ENCODE peak calls at places on chromosomes 12 and 14, in six cellular contexts. P is PC-3, E is HCT116, B is neural progenitor cell, L is SK-N-SH, A is MM.1S. C is an unnamed sample.

GRCh38 chr14:60904381-60904780 is 76.5 kb downstream of the TRMT5 start:
- DNase-seq in P (no peak), A (no peak), L (no peak), E (no peak), B (no peak), C (no peak)

GRCh38 chr12:52280796-52281560 is 6.5 kb downstream of the KRT86 start:
- DNase-seq in L (no peak), P (peak), A (no peak), E (peak), B (no peak), C (peak)

GRCh38 chr14:21029917-21030316 is at the start of gene TPPP2:
- DNase-seq in L (no peak), E (no peak), P (no peak), B (no peak), A (no peak), C (no peak)

GRCh38 chr12:98970210-98970609 is 325.1 kb downstream of the APAF1 start:
- DNase-seq in L (no peak), A (no peak), P (no peak), E (no peak), B (no peak), C (no peak)

GRCh38 chr12:53737951-53738833 is 10.9 kb upstream of the CALCOCO1 start:
- DNase-seq in P (no peak), B (peak), L (peak), A (no peak), E (no peak), C (no peak)

GRCh38 chr14:24273422-24273998 is 2.1 kb upstream of the RABGGTA start:
- DNase-seq in P (peak), A (no peak), E (no peak), L (peak), B (no peak), C (peak)

GRCh38 chr14:73725116-73726024 is 11.2 kb upstream of the PNMA1 start:
- DNase-seq in A (no peak), B (no peak), P (no peak), L (no peak), E (no peak), C (peak)

GRCh38 chr12:92356405-92356804 is 210.8 kb upstream of the BTG1 start:
- DNase-seq in B (no peak), L (no peak), E (no peak), A (no peak), P (no peak), C (peak)

GRCh38 chr12:109385339-109386078 is 37.8 kb downstream of the MYO1H start:
- DNase-seq in A (peak), B (peak), L (peak), P (peak), E (peak), C (peak)

GRCh38 chr14:44112774-44113460 is 394.2 kb downstream of the FSCB start:
- DNase-seq in E (no peak), B (no peak), A (no peak), L (no peak), P (peak), C (no peak)

GRCh38 chr14:23430733-23431105 is 4.7 kb downstream of the MYH7 start:
- DNase-seq in P (no peak), L (peak), A (no peak), B (peak), E (no peak), C (peak)

GRCh38 chr12:53508534-53509199 is 1.4 kb upstream of the NPFF start:
- DNase-seq in L (peak), A (peak), P (peak), E (no peak), B (peak), C (peak)

GRCh38 chr14:106417224-106418049 is 891.1 kb downstream of the TMEM121 start:
- DNase-seq in L (peak), P (no peak), A (peak), E (peak), B (peak), C (peak)

GRCh38 chr12:3262466-3262865 is 185.3 kb downstream of the TSPAN9 start:
- DNase-seq in A (no peak), P (no peak), L (no peak), B (no peak), E (no peak), C (no peak)

GRCh38 chr12:79685068-79685467 is 5.7 kb downstream of the PAWR start:
- DNase-seq in E (no peak), A (no peak), L (no peak), B (no peak), P (peak), C (peak)

GRCh38 chr12:67716817-67717216 is 68.3 kb downstream of the DYRK2 start:
- DNase-seq in P (peak), L (no peak), B (no peak), A (no peak), E (no peak), C (peak)

GRCh38 chr12:10891937-10892336 is 7.9 kb upstream of the PRH1 start:
- DNase-seq in A (no peak), L (no peak), E (no peak), P (no peak), B (no peak), C (no peak)

GRCh38 chr14:101068293-101068957 is 164.9 kb upstream of the RTL1 start:
- DNase-seq in L (no peak), E (no peak), B (no peak), P (no peak), A (no peak), C (no peak)

GRCh38 chr12:8037046-8037663 is 4.6 kb downstream of the FOXJ2 start:
- DNase-seq in E (no peak), B (no peak), L (no peak), P (no peak), A (no peak), C (no peak)

GRCh38 chr12:117587646-117588287 is 226.3 kb upstream of the NOS1 start:
- DNase-seq in E (peak), B (peak), A (peak), P (peak), L (peak), C (peak)

GRCh38 chr14:80428171-80428570 is 216.9 kb upstream of the DIO2 start:
- DNase-seq in B (no peak), L (no peak), P (no peak), E (no peak), A (no peak), C (peak)

GRCh38 chr12:6494968-6495367 is 1.1 kb downstream of the NCAPD2 start:
- DNase-seq in E (no peak), P (peak), L (no peak), B (no peak), A (no peak), C (peak)

GRCh38 chr12:89525002-89525823 is 617 bp upstream of the GALNT4 start:
- DNase-seq in L (peak), E (no peak), P (peak), B (peak), A (peak), C (peak)

GRCh38 chr12:6724409-6724797 is 557 bp downstream of the COPS7A start:
- DNase-seq in A (peak), E (no peak), B (no peak), P (peak), L (peak), C (peak)

GRCh38 chr14:99189201-99189801 is 82.7 kb downstream of the BCL11B start:
- DNase-seq in B (no peak), P (no peak), L (no peak), A (no peak), E (no peak), C (peak)

GRCh38 chr14:54172562-54172961 is 215.9 kb upstream of the BMP4 start:
- DNase-seq in A (no peak), P (peak), L (no peak), E (no peak), B (no peak), C (no peak)

GRCh38 chr14:55705651-55706340 is 125.8 kb downstream of the KTN1 start:
- DNase-seq in E (no peak), L (no peak), A (no peak), B (no peak), P (peak), C (no peak)

GRCh38 chr14:102097441-102098135 is 10.7 kb upstream of the HSP90AA1 start:
- DNase-seq in B (no peak), A (no peak), P (peak), L (no peak), E (no peak), C (no peak)

GRCh38 chr12:71947645-71948105 is 9.0 kb downstream of the TPH2 start:
- DNase-seq in L (no peak), B (peak), A (no peak), P (peak), E (no peak), C (peak)

GRCh38 chr12:112130461-112130998 is 5.2 kb downstream of the TRAFD1 start:
- DNase-seq in A (peak), P (no peak), L (no peak), E (no peak), B (no peak), C (peak)
- TF ChIP-seq EZH2phosphoT487 in A (no peak), P (no peak), L (no peak), E (no peak), B (no peak), C (no peak)

DNA sequence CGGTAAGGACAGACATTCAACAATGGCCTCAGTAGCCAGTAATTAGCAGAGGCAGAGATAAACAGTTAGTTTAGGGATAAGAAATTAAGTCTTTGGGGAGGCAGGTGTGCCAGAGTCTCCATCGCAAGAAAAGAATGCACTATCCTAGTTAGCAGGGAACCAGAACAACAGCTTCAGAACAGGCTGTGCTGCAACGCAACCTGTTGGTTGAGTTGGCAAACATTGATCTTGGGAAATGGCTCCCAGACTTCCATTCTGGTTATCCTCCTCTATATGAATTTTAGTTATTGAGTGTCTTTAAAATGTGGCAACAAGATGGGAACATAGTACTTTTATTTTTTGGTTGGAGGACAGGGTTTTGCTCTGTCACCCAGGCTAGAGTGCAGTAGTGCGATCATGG is 12.3 kb upstream of the LEMD3 start:
- DNase-seq in P (no peak), L (no peak), E (no peak), A (no peak), B (no peak), C (no peak)
- H3K9ac ChIP-seq in P (no peak), L (no peak), E (no peak), A (no peak), B (no peak), C (no peak)

GRCh38 chr12:39144613-39145061 is 239.2 kb upstream of the CPNE8 start:
- DNase-seq in E (no peak), B (no peak), L (peak), P (no peak), A (no peak), C (no peak)

DNA sequence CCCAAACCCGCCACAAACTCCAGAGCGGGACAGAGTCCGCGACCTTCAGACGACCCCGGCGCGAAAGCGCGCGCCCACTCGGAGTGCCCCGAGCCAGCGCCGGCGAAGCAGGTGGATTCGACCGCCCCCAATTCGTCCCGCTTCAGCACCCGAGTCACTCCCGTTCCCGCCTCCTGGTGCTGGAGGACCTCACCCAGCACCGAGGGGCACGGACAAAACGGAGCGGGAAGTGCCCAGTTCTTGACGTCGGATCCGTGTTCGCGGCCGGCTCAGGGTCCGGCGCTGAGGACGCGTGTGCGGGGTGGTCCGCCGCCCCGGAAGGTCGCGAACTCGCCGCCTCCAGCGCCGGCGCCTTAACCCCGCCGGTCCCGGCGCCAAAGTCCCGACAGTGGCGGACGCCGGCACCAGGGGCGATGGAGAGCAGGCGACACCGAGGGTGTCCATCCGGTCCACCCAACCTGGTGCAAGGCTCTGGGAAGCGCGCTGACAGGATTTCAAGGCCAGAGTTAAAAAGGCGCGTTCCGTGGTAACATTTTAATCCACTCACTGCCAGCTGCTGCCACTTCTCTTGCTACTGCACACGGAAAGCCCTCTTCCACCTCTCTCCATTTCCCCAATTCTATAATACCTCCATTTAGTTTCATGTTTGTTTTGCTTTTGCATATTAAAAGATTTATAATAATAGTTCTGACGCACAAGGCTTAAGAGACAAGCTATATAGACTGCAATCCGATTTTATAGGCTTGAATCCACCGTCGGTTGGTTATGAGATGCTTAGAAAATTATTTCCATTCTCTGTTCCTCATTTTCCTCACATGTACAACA is 240.0 kb upstream of the CPNE8 start:
- DNase-seq in L (peak), E (no peak), A (no peak), B (peak), P (peak), C (peak)
- TF ChIP-seq EZH2phosphoT487 in L (no peak), E (no peak), A (no peak), B (no peak), P (no peak), C (no peak)

DNA sequence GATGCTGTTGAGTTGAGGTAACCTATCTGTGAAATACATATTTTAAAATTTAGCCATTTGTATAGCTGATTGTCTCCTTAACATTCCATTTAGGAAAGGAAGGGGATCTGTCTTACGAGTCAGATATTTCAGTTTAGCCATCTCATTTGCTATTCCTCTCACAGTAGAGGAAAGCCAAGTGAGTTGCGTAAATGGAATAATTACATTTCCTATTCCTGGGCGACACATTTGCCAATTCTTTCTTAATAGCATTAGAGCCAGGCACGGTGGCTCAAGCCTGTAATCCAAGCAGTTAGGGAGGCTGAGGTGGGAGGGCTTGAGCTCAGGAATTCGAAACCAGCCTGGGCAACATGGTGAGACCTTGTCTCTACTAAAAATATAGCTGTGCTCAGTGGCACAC is 116.3 kb downstream of the TMX1 start:
- DNase-seq in L (no peak), A (no peak), P (no peak), B (peak), E (no peak), C (no peak)
- H3K9ac ChIP-seq in L (no peak), A (no peak), P (no peak), B (no peak), E (no peak), C (no peak)

GRCh38 chr12:107912421-107913004 is 138.0 kb downstream of the ASCL4 start:
- DNase-seq in E (peak), A (peak), L (peak), P (peak), B (peak), C (peak)
- TF ChIP-seq EZH2phosphoT487 in E (no peak), A (no peak), L (no peak), P (no peak), B (no peak), C (no peak)

GRCh38 chr12:121770388-121770787 is 23.1 kb downstream of the RHOF start:
- DNase-seq in B (no peak), A (no peak), L (no peak), E (no peak), P (no peak), C (no peak)
- H3K9ac ChIP-seq in B (no peak), A (no peak), L (no peak), E (no peak), P (no peak), C (no peak)

GRCh38 chr12:68831272-68831671 is 23.3 kb downstream of the MDM2 start:
- DNase-seq in E (no peak), B (peak), L (no peak), A (no peak), P (no peak), C (no peak)
- TF ChIP-seq EZH2phosphoT487 in E (no peak), B (no peak), L (no peak), A (no peak), P (no peak), C (no peak)

DNA sequence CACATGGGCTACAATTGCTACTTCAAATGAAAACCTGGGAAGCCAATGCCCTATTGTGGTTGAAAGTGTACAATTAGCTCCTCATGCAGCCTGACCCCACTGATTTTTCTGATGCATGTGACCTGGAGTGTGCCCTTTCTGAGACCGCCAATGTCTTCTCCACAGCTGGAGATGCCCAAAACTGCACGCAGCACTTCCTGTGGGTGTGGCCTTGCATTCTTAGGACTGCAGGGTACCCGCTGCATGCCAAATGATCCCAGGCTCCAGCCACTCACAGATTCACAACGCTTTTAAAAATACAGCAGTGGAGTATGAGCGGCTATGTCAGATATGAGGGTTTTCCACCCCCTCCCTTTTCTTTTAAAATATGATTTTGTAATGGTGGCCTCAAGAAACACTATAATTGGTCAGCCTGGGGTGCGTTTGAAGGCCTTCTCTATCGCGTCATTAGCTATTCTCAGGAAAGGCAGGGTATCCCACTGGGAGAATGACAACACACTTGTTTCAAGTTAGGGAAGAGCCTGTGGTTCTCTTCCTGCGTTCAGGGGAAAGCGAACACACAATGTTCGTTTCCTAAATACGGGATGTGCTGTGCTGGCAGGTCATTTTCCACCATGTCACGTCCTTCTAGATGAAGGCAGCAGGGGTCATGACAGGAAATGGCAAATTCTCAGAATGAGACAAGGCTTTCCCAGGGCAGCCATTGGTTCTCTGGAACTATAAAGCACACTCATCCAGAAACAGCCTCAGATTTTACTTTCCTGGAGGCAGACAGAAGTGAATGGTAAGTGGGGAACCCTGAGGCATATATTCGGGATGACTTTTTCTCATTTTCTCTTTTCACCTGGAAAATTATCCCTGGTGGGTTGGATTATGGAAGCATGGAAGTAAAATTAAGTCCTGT is at the start of gene APOLD1:
- DNase-seq in L (no peak), B (peak), P (no peak), E (no peak), A (no peak), C (no peak)
- H3K9ac ChIP-seq in L (peak), B (no peak), P (peak), E (peak), A (peak), C (peak)

GRCh38 chr14:95220663-95221231 is 63.4 kb upstream of the DICER1 start:
- DNase-seq in P (no peak), B (peak), L (no peak), A (no peak), E (no peak), C (peak)

GRCh38 chr14:95218472-95219193 is 61.3 kb upstream of the DICER1 start:
- DNase-seq in L (no peak), P (no peak), A (no peak), B (no peak), E (no peak), C (no peak)

GRCh38 chr14:95216013-95216412 is 58.7 kb upstream of the DICER1 start:
- DNase-seq in B (no peak), A (no peak), L (no peak), E (no peak), P (no peak), C (no peak)

GRCh38 chr14:95217391-95217900 is 60.1 kb upstream of the DICER1 start:
- DNase-seq in B (no peak), P (no peak), L (no peak), E (no peak), A (no peak), C (no peak)

DNA sequence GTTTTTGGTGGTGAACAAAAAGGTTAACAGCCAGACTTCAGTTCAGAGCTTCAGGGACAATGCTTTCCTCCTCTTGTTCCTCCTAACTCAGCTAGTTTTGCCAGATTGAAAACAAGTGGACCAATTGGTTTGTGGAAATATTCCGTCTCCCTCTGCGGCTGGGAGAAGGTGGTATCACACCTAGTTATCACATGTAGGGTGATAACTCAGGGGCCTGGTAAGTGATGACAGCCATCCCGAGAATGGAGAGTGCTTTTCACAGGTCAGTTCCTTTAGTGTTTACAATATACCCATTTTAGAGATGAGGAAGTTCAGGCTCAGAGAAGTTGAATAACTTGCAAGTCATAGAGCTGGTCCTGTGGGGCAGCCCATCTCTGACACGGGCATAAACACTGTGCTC is 60.7 kb upstream of the DICER1 start:
- DNase-seq in P (no peak), B (no peak), A (no peak), L (no peak), E (no peak), C (no peak)
- TF ChIP-seq EZH2phosphoT487 in P (no peak), B (no peak), A (no peak), L (no peak), E (no peak), C (no peak)